ENCODE peak calls at places on chromosomes 11 and 22, in nine cellular contexts. A is left ventricle myocardium superior; G is AG09309; P is stimulated activated CD4-positive, alpha-beta T cell treated with anti-CD3 and anti-CD28 coated beads, Interleukin-4, amount 100 ng/mL, for 24 hours; X is activated naive CD8-positive, alpha-beta T cell treated with anti-CD3 and anti-CD28 coated beads for 36 hours; S is NCI-H2081 treated with DMSO at 0.1 percent for 48 hours; T is activated CD4-positive, CD25-positive, alpha-beta regulatory T cell treated with anti-CD3 and anti-CD28 coated beads, Interleukin-2, amount 50 U/mL, for 16 hours; I is stimulated activated CD8-positive, alpha-beta memory T cell treated with anti-CD3 and anti-CD28 coated beads, Interleukin-4, amount 100 ng/mL, for 4 hours; U is fibroblast of the conjunctiva. V is an unnamed sample.
A peak's percentile ranks its signal among the peaks of the same experiment; 100 is the strongest.

GRCh38 chr11:7523416-7524210 is 9.8 kb downstream of the PPFIBP2 start:
- DNase-seq in A (no peak), G (no peak), P (no peak), X (no peak), S (no peak), T (no peak), I (no peak), U (no peak), V (no peak)

GRCh38 chr11:130815074-130815802 is 101.0 kb downstream of the SNX19 start:
- DNase-seq in A (peak; percentile 32), G (no peak), P (no peak), X (no peak), S (no peak), T (no peak), I (no peak), U (no peak), V (no peak)

GRCh38 chr22:27405672-27406388 is 395.7 kb downstream of the MN1 start:
- DNase-seq in A (peak; percentile 76), G (no peak), P (no peak), X (peak; percentile 36), S (no peak), T (no peak), I (no peak), U (no peak), V (peak; percentile 57)

GRCh38 chr22:50247748-50248147 is 2.9 kb upstream of the TUBGCP6 start:
- DNase-seq in A (no peak), G (no peak), P (peak; percentile 51), X (no peak), S (no peak), T (no peak), I (no peak), U (no peak), V (peak; percentile 31)

GRCh38 chr11:74929431-74930363 is 19.2 kb downstream of the XRRA1 start:
- DNase-seq in A (peak; percentile 36), G (peak; percentile 83), P (peak; percentile 75), X (peak; percentile 54), S (peak; percentile 45), T (peak; percentile 46), I (peak; percentile 40), U (peak; percentile 92), V (peak; percentile 88)

GRCh38 chr11:111081021-111081511 is 164.5 kb upstream of the POU2AF2 start:
- DNase-seq in A (no peak), G (no peak), P (no peak), X (no peak), S (no peak), T (no peak), I (no peak), U (no peak), V (no peak)

GRCh38 chr11:95790933-95791247 is 592 bp downstream of the CEP57 start:
- DNase-seq in A (peak; percentile 59), G (no peak), P (peak; percentile 56), X (peak; percentile 60), S (peak; percentile 11), T (peak; percentile 21), I (peak; percentile 12), U (peak; percentile 33), V (peak; percentile 80)

GRCh38 chr11:130449996-130450419 is 1.6 kb downstream of the ADAMTS15 start:
- DNase-seq in A (peak; percentile 94), G (no peak), P (no peak), X (no peak), S (no peak), T (no peak), I (no peak), U (peak; percentile 90), V (no peak)

GRCh38 chr11:125287467-125288232 is 123.1 kb downstream of the PKNOX2 start:
- DNase-seq in A (peak; percentile 55), G (no peak), P (no peak), X (no peak), S (no peak), T (no peak), I (no peak), U (no peak), V (no peak)

GRCh38 chr11:125210112-125210511 is 45.6 kb downstream of the PKNOX2 start:
- DNase-seq in A (no peak), G (no peak), P (no peak), X (no peak), S (no peak), T (no peak), I (no peak), U (no peak), V (no peak)

GRCh38 chr11:17431139-17431538 is 42.7 kb upstream of the KCNJ11 start:
- DNase-seq in A (no peak), G (no peak), P (no peak), X (no peak), S (no peak), T (no peak), I (no peak), U (no peak), V (no peak)

GRCh38 chr22:31125521-31126117 is 2.9 kb downstream of the INPP5J start:
- DNase-seq in A (no peak), G (no peak), P (no peak), X (no peak), S (no peak), T (no peak), I (no peak), U (no peak), V (no peak)

GRCh38 chr11:35619030-35619753 is 932 bp downstream of the FJX1 start:
- DNase-seq in A (peak; percentile 41), G (no peak), P (peak; percentile 20), X (peak; percentile 53), S (no peak), T (no peak), I (no peak), U (peak; percentile 12), V (peak; percentile 69)

GRCh38 chr11:30983810-30984441 is 385.6 kb downstream of the DCDC1 start:
- DNase-seq in A (no peak), G (no peak), P (no peak), X (no peak), S (no peak), T (no peak), I (no peak), U (no peak), V (no peak)

GRCh38 chr22:48337957-48338792 is 1489.5 kb downstream of the BRD1 start:
- DNase-seq in A (no peak), G (no peak), P (no peak), X (no peak), S (no peak), T (no peak), I (no peak), U (no peak), V (no peak)

GRCh38 chr11:1936072-1936780 is 10.9 kb upstream of the MRPL23 start:
- DNase-seq in A (peak; percentile 30), G (no peak), P (no peak), X (no peak), S (no peak), T (no peak), I (no peak), U (no peak), V (no peak)

GRCh38 chr22:45958971-45959370 is 18.0 kb downstream of the WNT7B start:
- DNase-seq in A (no peak), G (no peak), P (no peak), X (no peak), S (no peak), T (no peak), I (no peak), U (no peak), V (no peak)

GRCh38 chr11:134266841-134267251 is 9.3 kb upstream of the GLB1L3 start:
- DNase-seq in A (no peak), G (peak; percentile 93), P (no peak), X (no peak), S (no peak), T (no peak), I (no peak), U (peak; percentile 37), V (no peak)

GRCh38 chr22:44202261-44202789 is 21.6 kb downstream of the PARVG start:
- DNase-seq in A (no peak), G (peak; percentile 67), P (no peak), X (no peak), S (no peak), T (no peak), I (no peak), U (peak; percentile 5), V (no peak)

GRCh38 chr11:726278-726915 is 20.4 kb downstream of the EPS8L2 start:
- DNase-seq in A (peak; percentile 50), G (no peak), P (peak; percentile 49), X (peak; percentile 69), S (no peak), T (no peak), I (no peak), U (no peak), V (peak; percentile 95)

GRCh38 chr11:7905961-7906429 is 25.1 kb downstream of the OR10A6 start:
- DNase-seq in A (no peak), G (no peak), P (no peak), X (no peak), S (no peak), T (no peak), I (no peak), U (no peak), V (peak; percentile 42)

GRCh38 chr11:6357222-6357621 is 33.1 kb upstream of the SMPD1 start:
- DNase-seq in A (peak; percentile 60), G (peak; percentile 74), P (peak; percentile 61), X (peak; percentile 34), S (no peak), T (no peak), I (no peak), U (peak; percentile 53), V (no peak)

GRCh38 chr11:3824714-3825472 is 15.9 kb downstream of the RHOG start:
- DNase-seq in A (peak; percentile 70), G (no peak), P (peak; percentile 83), X (peak; percentile 78), S (no peak), T (peak; percentile 65), I (peak; percentile 67), U (no peak), V (peak; percentile 60)